ENCODE peak calls at places on chromosome 9, in eight cellular contexts. W is hippocampal formation; C is C1 segment of cervical spinal cord; I is stimulated activated CD4-positive, alpha-beta T cell treated with anti-CD3 and anti-CD28 coated beads, TNF-alpha, amount 100 ng/mL, for 48 hours; S is left ventricle myocardium inferior; O is hepatic stellate cell; Q is NCI-H1417; A is activated T-helper 1 cell treated with Interleukin-2 at 50 U/mL for 16 hours. U is an unnamed sample.

GRCh38 chr9:84481819-84482218 is 141.3 kb upstream of the SLC28A3 start:
- DNase-seq in A (no peak), W (no peak), O (no peak), C (no peak), I (no peak), S (no peak), Q (no peak), U (no peak)

GRCh38 chr9:38067892-38068615 is 973 bp downstream of the SHB start:
- DNase-seq in Q (peak), A (no peak), C (no peak), S (no peak), W (no peak), O (no peak), I (no peak), U (no peak)

GRCh38 chr9:134174073-134174449 is 9.7 kb upstream of the RNU6ATAC start:
- DNase-seq in C (no peak), Q (no peak), I (no peak), W (no peak), O (no peak), S (no peak), A (no peak), U (no peak)

GRCh38 chr9:121651295-121652036 is at the start of gene DAB2IP:
- DNase-seq in S (peak), Q (peak), I (no peak), O (peak), C (peak), A (no peak), W (peak), U (no peak)

GRCh38 chr9:96556701-96557461 is 62.8 kb downstream of the CDC14B start:
- DNase-seq in I (no peak), C (no peak), O (no peak), Q (no peak), S (peak), W (peak), A (no peak), U (no peak)

GRCh38 chr9:70747335-70747734 is 332.9 kb upstream of the KLF9 start:
- DNase-seq in O (no peak), A (no peak), Q (peak), I (no peak), W (no peak), S (no peak), C (no peak), U (peak)

GRCh38 chr9:130927995-130928900 is 10.8 kb downstream of the FIBCD1 start:
- DNase-seq in O (peak), Q (peak), I (no peak), A (no peak), C (no peak), S (peak), W (no peak), U (peak)

GRCh38 chr9:89428901-89429890 is 68.7 kb downstream of the SEMA4D start:
- DNase-seq in W (no peak), O (no peak), Q (no peak), A (peak), S (no peak), I (no peak), C (no peak), U (no peak)

GRCh38 chr9:83062653-83063527 is at the start of gene RASEF:
- DNase-seq in W (no peak), I (no peak), A (no peak), O (no peak), C (no peak), Q (peak), S (no peak), U (no peak)

GRCh38 chr9:107054146-107054545 is 191.2 kb downstream of the ZNF462 start:
- DNase-seq in S (no peak), Q (no peak), C (no peak), O (no peak), W (no peak), A (no peak), I (no peak), U (no peak)

GRCh38 chr9:74861773-74862172 is 25.9 kb downstream of the TRPM6 start:
- DNase-seq in Q (no peak), S (no peak), C (no peak), A (no peak), W (no peak), O (no peak), I (no peak), U (no peak)

GRCh38 chr9:16031971-16032370 is 479.1 kb downstream of the CCDC171 start:
- DNase-seq in S (no peak), A (no peak), C (no peak), Q (no peak), W (no peak), I (no peak), O (no peak), U (no peak)

U was measured in COLO829.